ENCODE peak calls at places on chromosomes 6 and 20, in six cellular contexts. Q is NCI-H510A; G is stimulated activated CD4-positive, alpha-beta T cell treated with anti-CD3 and anti-CD28 coated beads, Interleukin-4, amount 100 ng/mL, for 48 hours; K is colonic mucosa; U is NCI-H345; Y is effector memory CD4-positive, alpha-beta T cell. V is an unnamed sample.

GRCh38 chr20:15818651-15819071 is 754.6 kb downstream of the KIF16B start:
- DNase-seq in Q (peak; percentile 61), G (no peak), K (no peak), U (peak; percentile 86), Y (no peak), V (no peak)

GRCh38 chr6:14458669-14459266 is 341.2 kb downstream of the CD83 start:
- DNase-seq in Q (no peak), G (no peak), K (no peak), U (no peak), Y (no peak), V (no peak)

GRCh38 chr6:145532361-145532760 is 203.0 kb downstream of the EPM2A start:
- DNase-seq in Q (no peak), G (no peak), K (no peak), U (no peak), Y (no peak), V (peak; percentile 3)

GRCh38 chr20:19823216-19823615 is 65.2 kb downstream of the RIN2 start:
- DNase-seq in Q (no peak), G (no peak), K (no peak), U (no peak), Y (no peak), V (no peak)

GRCh38 chr20:23084282-23084844 is 1.8 kb downstream of the CD93 start:
- DNase-seq in Q (no peak), G (no peak), K (no peak), U (no peak), Y (no peak), V (no peak)

GRCh38 chr20:8854566-8854965 is 214.3 kb upstream of the PLCB4 start:
- DNase-seq in Q (no peak), G (no peak), K (peak; percentile 22), U (no peak), Y (no peak), V (no peak)

GRCh38 chr20:33506576-33506975 is 16.7 kb downstream of the CBFA2T2 start:
- DNase-seq in Q (no peak), G (no peak), K (no peak), U (no peak), Y (no peak), V (no peak)

GRCh38 chr6:3380344-3381232 is 76.3 kb downstream of the SLC22A23 start:
- DNase-seq in Q (no peak), G (no peak), K (no peak), U (peak; percentile 18), Y (no peak), V (peak; percentile 37)

GRCh38 chr20:14477125-14477524 is 139.7 kb upstream of the FLRT3 start:
- DNase-seq in Q (no peak), G (no peak), K (no peak), U (no peak), Y (no peak), V (no peak)

GRCh38 chr6:34667481-34668238 is 28.9 kb downstream of the ILRUN start:
- DNase-seq in Q (no peak), G (no peak), K (no peak), U (no peak), Y (no peak), V (no peak)

GRCh38 chr20:10280016-10280908 is 61.6 kb downstream of the SNAP25 start:
- DNase-seq in Q (no peak), G (no peak), K (no peak), U (no peak), Y (no peak), V (no peak)

GRCh38 chr6:19731286-19731685 is 105.9 kb upstream of the ID4 start:
- DNase-seq in Q (no peak), G (no peak), K (no peak), U (no peak), Y (no peak), V (no peak)

GRCh38 chr6:28683945-28684538 is 158.4 kb downstream of the GPX5 start:
- DNase-seq in Q (no peak), G (no peak), K (peak; percentile 29), U (peak; percentile 39), Y (no peak), V (peak; percentile 23)

GRCh38 chr6:16783485-16783884 is 22.2 kb upstream of the ATXN1 start:
- DNase-seq in Q (no peak), G (no peak), K (no peak), U (no peak), Y (no peak), V (no peak)

GRCh38 chr6:26553739-26554668 is 15.8 kb downstream of the HMGN4 start:
- DNase-seq in Q (peak; percentile 23), G (no peak), K (peak; percentile 89), U (peak; percentile 80), Y (peak; percentile 62), V (peak; percentile 84)

GRCh38 chr6:41638801-41639555 is 710 bp downstream of the MDFI start:
- DNase-seq in Q (no peak), G (no peak), K (no peak), U (no peak), Y (no peak), V (no peak)

GRCh38 chr6:152091851-152092341 is 284.4 kb downstream of the ESR1 start:
- DNase-seq in Q (no peak), G (no peak), K (no peak), U (no peak), Y (no peak), V (no peak)

GRCh38 chr20:50848341-50848808 is 53.5 kb downstream of the BCAS4 start:
- DNase-seq in Q (no peak), G (no peak), K (no peak), U (no peak), Y (no peak), V (no peak)

GRCh38 chr20:32195581-32195980 is 12.0 kb downstream of the PLAGL2 start:
- DNase-seq in Q (no peak), G (no peak), K (no peak), U (no peak), Y (no peak), V (no peak)

GRCh38 chr6:147434508-147434907 is 74.0 kb upstream of the SAMD5 start:
- DNase-seq in Q (no peak), G (no peak), K (no peak), U (no peak), Y (no peak), V (no peak)

V was measured in small intestine.